ENCODE peak calls at places on chromosome 17, in ten cellular contexts. Z is activated effector memory CD4-positive, alpha-beta T cell treated with anti-CD3 and anti-CD28 coated beads, Interleukin-2, amount 50 U/mL, for 16 hours; P is nucleus accumbens; E is AG09319; N is nephron progenitor cell; G is hypothalamus; F is SHP77; I is spleen; C is neural crest cell; M is progenitor cell of endocrine pancreas. V is an unnamed sample.

GRCh38 chr17:75133001-75133400 is 1.5 kb upstream of the NT5C start:
- DNase-seq in Z (no peak), P (no peak), E (no peak), N (no peak), G (no peak), F (no peak), I (peak; percentile 54), C (no peak), M (no peak), V (no peak)

GRCh38 chr17:61579961-61580360 is 11.1 kb downstream of the NACA2 start:
- DNase-seq in Z (no peak), P (no peak), E (no peak), N (peak; percentile 7), G (no peak), F (no peak), I (no peak), C (no peak), M (no peak), V (no peak)

GRCh38 chr17:7914771-7915610 is 1.1 kb downstream of the RNF227 start:
- DNase-seq in Z (no peak), P (no peak), E (no peak), N (no peak), G (no peak), F (no peak), I (no peak), C (no peak), M (no peak), V (no peak)

GRCh38 chr17:42687707-42688275 is 5.5 kb downstream of the CNTNAP1 start:
- DNase-seq in Z (no peak), P (no peak), E (no peak), N (no peak), G (no peak), F (no peak), I (no peak), C (no peak), M (no peak), V (no peak)

GRCh38 chr17:61406871-61407210 is 7.2 kb downstream of the TBX2 start:
- DNase-seq in Z (peak; percentile 41), P (no peak), E (no peak), N (no peak), G (no peak), F (no peak), I (peak; percentile 56), C (no peak), M (no peak), V (no peak)

GRCh38 chr17:82236142-82236971 is 7.5 kb downstream of the SLC16A3 start:
- DNase-seq in Z (peak; percentile 89), P (peak; percentile 84), E (no peak), N (peak; percentile 69), G (peak; percentile 68), F (peak; percentile 70), I (peak; percentile 90), C (peak; percentile 68), M (peak; percentile 59), V (no peak)

GRCh38 chr17:39737331-39737760 is 392 bp upstream of the GRB7 start:
- DNase-seq in Z (no peak), P (no peak), E (no peak), N (no peak), G (no peak), F (no peak), I (peak; percentile 72), C (no peak), M (no peak), V (no peak)

GRCh38 chr17:50657054-50657453 is 22.4 kb downstream of the ABCC3 start:
- DNase-seq in Z (no peak), P (no peak), E (no peak), N (no peak), G (no peak), F (no peak), I (no peak), C (no peak), M (no peak), V (no peak)

GRCh38 chr17:49691086-49691676 is 13.3 kb upstream of the SPOP start:
- DNase-seq in Z (no peak), P (no peak), E (no peak), N (no peak), G (no peak), F (no peak), I (no peak), C (no peak), M (no peak), V (peak; percentile 79)

GRCh38 chr17:65902165-65902564 is 289.8 kb downstream of the CEP112 start:
- DNase-seq in Z (no peak), P (no peak), E (no peak), N (no peak), G (no peak), F (peak; percentile 16), I (no peak), C (no peak), M (no peak), V (no peak)

GRCh38 chr17:10631048-10631700 is 25.9 kb downstream of the MYH3 start:
- DNase-seq in Z (peak; percentile 73), P (peak; percentile 8), E (no peak), N (peak; percentile 66), G (no peak), F (no peak), I (peak; percentile 74), C (peak; percentile 57), M (peak; percentile 30), V (no peak)

GRCh38 chr17:81000089-81000630 is 8.5 kb downstream of the CHMP6 start:
- DNase-seq in Z (no peak), P (no peak), E (no peak), N (no peak), G (no peak), F (no peak), I (peak; percentile 58), C (no peak), M (no peak), V (no peak)

GRCh38 chr17:50208611-50209061 is 7.2 kb upstream of the COL1A1 start:
- DNase-seq in Z (peak; percentile 34), P (no peak), E (no peak), N (no peak), G (no peak), F (no peak), I (no peak), C (no peak), M (no peak), V (peak; percentile 50)

GRCh38 chr17:70053241-70054234 is 21.5 kb upstream of the KCNJ16 start:
- DNase-seq in Z (no peak), P (no peak), E (no peak), N (no peak), G (no peak), F (peak; percentile 2), I (no peak), C (no peak), M (no peak), V (no peak)

GRCh38 chr17:73841431-73842060 is 197.3 kb upstream of the SDK2 start:
- DNase-seq in Z (no peak), P (peak; percentile 28), E (no peak), N (no peak), G (no peak), F (no peak), I (no peak), C (no peak), M (no peak), V (no peak)

GRCh38 chr17:12940699-12941098 is 77.1 kb downstream of the ELAC2 start:
- DNase-seq in Z (no peak), P (no peak), E (no peak), N (no peak), G (no peak), F (no peak), I (no peak), C (no peak), M (no peak), V (no peak)

GRCh38 chr17:79800325-79801155 is 3.7 kb upstream of the CBX8 start:
- DNase-seq in Z (peak; percentile 83), P (no peak), E (no peak), N (peak; percentile 58), G (no peak), F (no peak), I (no peak), C (no peak), M (no peak), V (no peak)

GRCh38 chr17:8632087-8632486 is 1.6 kb upstream of the MYH10 start:
- DNase-seq in Z (no peak), P (no peak), E (no peak), N (peak; percentile 10), G (no peak), F (peak; percentile 21), I (no peak), C (no peak), M (no peak), V (no peak)

GRCh38 chr17:75910699-75911098 is 6.0 kb upstream of the MRPL38 start:
- DNase-seq in Z (no peak), P (no peak), E (no peak), N (peak; percentile 36), G (no peak), F (peak; percentile 28), I (no peak), C (no peak), M (no peak), V (no peak)

GRCh38 chr17:76139801-76140660 is 1.0 kb downstream of the FOXJ1 start:
- DNase-seq in Z (peak; percentile 72), P (no peak), E (no peak), N (no peak), G (no peak), F (no peak), I (peak; percentile 83), C (no peak), M (peak; percentile 63), V (no peak)

GRCh38 chr17:77916284-77916683 is 42.2 kb upstream of the TNRC6C start:
- DNase-seq in Z (no peak), P (no peak), E (no peak), N (no peak), G (no peak), F (no peak), I (no peak), C (no peak), M (no peak), V (no peak)

GRCh38 chr17:57284984-57285646 is 28.8 kb downstream of the MSI2 start:
- DNase-seq in Z (peak; percentile 72), P (peak; percentile 34), E (no peak), N (no peak), G (no peak), F (no peak), I (peak; percentile 80), C (no peak), M (no peak), V (no peak)

GRCh38 chr17:1590747-1591473 is 28.3 kb upstream of the PITPNA start:
- DNase-seq in Z (no peak), P (no peak), E (no peak), N (no peak), G (no peak), F (no peak), I (no peak), C (no peak), M (no peak), V (no peak)

GRCh38 chr17:10614536-10615155 is 42.5 kb downstream of the MYH3 start:
- DNase-seq in Z (no peak), P (peak; percentile 26), E (no peak), N (peak; percentile 72), G (peak; percentile 13), F (peak; percentile 63), I (no peak), C (peak; percentile 69), M (peak; percentile 61), V (no peak)

GRCh38 chr17:68892658-68893057 is 62.5 kb downstream of the ABCA8 start:
- DNase-seq in Z (no peak), P (no peak), E (no peak), N (no peak), G (no peak), F (no peak), I (no peak), C (no peak), M (no peak), V (no peak)

GRCh38 chr17:78130439-78131101 is at the start of gene TMC8:
- DNase-seq in Z (peak; percentile 90), P (no peak), E (no peak), N (no peak), G (no peak), F (no peak), I (peak; percentile 94), C (no peak), M (no peak), V (peak; percentile 82)

GRCh38 chr17:38613981-38614779 is 8.4 kb upstream of the SRCIN1 start:
- DNase-seq in Z (no peak), P (no peak), E (no peak), N (no peak), G (no peak), F (no peak), I (no peak), C (no peak), M (no peak), V (no peak)

GRCh38 chr17:40121191-40121885 is 433 bp upstream of the MSL1 start:
- DNase-seq in Z (peak; percentile 76), P (peak; percentile 69), E (no peak), N (no peak), G (peak; percentile 74), F (no peak), I (peak; percentile 89), C (peak; percentile 46), M (no peak), V (no peak)

V was measured in cardiac septum.